ENCODE peak calls at places on chromosome 15, in nine cellular contexts. J is RPMI8226; Q is activated T-cell treated with anti-CD3 and anti-CD28 coated beads for 1 hour; A is activated CD8-positive, alpha-beta memory T cell treated with anti-CD3 and anti-CD28 coated beads for 1 hour; W is mucosa of gallbladder; S is body of pancreas; G is endothelial cell; M is cardiac muscle cell; N is HEK293T. E is an unnamed sample.
A peak's percentile ranks its signal among the peaks of the same experiment; 100 is the strongest.

GRCh38 chr15:90132437-90132836 is 30.2 kb upstream of the IDH2 start:
- DNase-seq in Q (no peak), M (no peak), J (no peak), W (no peak), S (no peak), A (no peak), G (no peak), N (no peak), E (no peak)

GRCh38 chr15:74816624-74817369 is 4.2 kb downstream of the LMAN1L start:
- DNase-seq in A (no peak), Q (no peak), N (no peak), S (no peak), G (no peak), W (no peak), M (no peak), J (no peak), E (no peak)

GRCh38 chr15:37010595-37010994 is 89.8 kb downstream of the MEIS2 start:
- DNase-seq in W (no peak), S (no peak), J (no peak), N (no peak), M (no peak), G (no peak), A (no peak), Q (no peak), E (no peak)

GRCh38 chr15:89003865-89004725 is 84.2 kb upstream of the ABHD2 start:
- DNase-seq in S (no peak), M (peak; percentile 80), G (peak; percentile 42), N (peak; percentile 59), J (no peak), Q (no peak), W (no peak), A (no peak), E (no peak)

GRCh38 chr15:65818927-65819562 is 27.0 kb upstream of the DENND4A start:
- DNase-seq in W (no peak), S (no peak), M (peak; percentile 79), J (no peak), N (no peak), G (no peak), Q (no peak), A (no peak), E (no peak)

GRCh38 chr15:29538110-29538509 is 268.5 kb upstream of the NSMCE3 start:
- DNase-seq in N (no peak), A (no peak), G (no peak), J (peak; percentile 37), W (peak; percentile 25), Q (no peak), M (peak; percentile 3), S (peak; percentile 31), E (peak; percentile 6)

GRCh38 chr15:63502843-63503738 is 1.3 kb upstream of the USP3 start:
- DNase-seq in A (peak; percentile 48), M (peak; percentile 99), Q (peak; percentile 55), W (peak; percentile 94), G (peak; percentile 76), S (peak; percentile 96), N (no peak), J (peak; percentile 75), E (no peak)

GRCh38 chr15:80107774-80108173 is 45.0 kb upstream of the FAH start:
- DNase-seq in M (peak; percentile 31), A (no peak), S (no peak), G (no peak), J (no peak), Q (no peak), N (no peak), W (no peak), E (no peak)

GRCh38 chr15:70293606-70294470 is 196.1 kb upstream of the TLE3 start:
- DNase-seq in G (no peak), W (no peak), Q (no peak), J (no peak), S (no peak), M (no peak), A (no peak), N (no peak), E (no peak)

GRCh38 chr15:99095626-99096025 is 9.3 kb upstream of the SYNM start:
- DNase-seq in G (no peak), S (no peak), N (no peak), A (no peak), W (no peak), M (no peak), J (no peak), Q (no peak), E (no peak)

GRCh38 chr15:48424076-48424475 is 92.8 kb downstream of the DUT start:
- DNase-seq in S (no peak), W (no peak), A (no peak), G (no peak), Q (no peak), J (no peak), N (no peak), M (no peak), E (no peak)